ENCODE peak calls at places on chromosomes 12 and 14, in four cellular contexts. One of them, this sample, is unnamed.

GRCh38 chr14:28382460-28383220 is 383.9 kb upstream of the FOXG1 start:
- DNase-seq in ascending aorta: no peak
- DNase-seq in psoas muscle: no peak
- DNase-seq in stomach: no peak
- DNase-seq in this sample: peak; percentile 92

GRCh38 chr12:104347374-104348075 is 44.0 kb downstream of the EID3 start:
- DNase-seq in ascending aorta: no peak
- DNase-seq in psoas muscle: no peak
- DNase-seq in stomach: no peak
- DNase-seq in this sample: no peak

GRCh38 chr14:53041067-53041466 is 90.2 kb upstream of the FERMT2 start:
- DNase-seq in stomach: no peak
- DNase-seq in psoas muscle: no peak
- DNase-seq in ascending aorta: no peak
- DNase-seq in this sample: no peak

GRCh38 chr12:57240926-57241555 is 9.9 kb downstream of the STAC3 start:
- DNase-seq in psoas muscle: peak; percentile 71
- DNase-seq in stomach: no peak
- DNase-seq in ascending aorta: no peak
- DNase-seq in this sample: no peak

GRCh38 chr12:9364224-9365176 is 156.3 kb upstream of the PZP start:
- DNase-seq in ascending aorta: no peak
- DNase-seq in psoas muscle: no peak
- DNase-seq in stomach: no peak
- DNase-seq in this sample: peak; percentile 78

GRCh38 chr12:55142896-55143870 is 17.0 kb downstream of the OR9K2 start:
- DNase-seq in ascending aorta: no peak
- DNase-seq in stomach: peak; percentile 30
- DNase-seq in psoas muscle: no peak
- DNase-seq in this sample: peak; percentile 46

GRCh38 chr14:53055003-53055402 is 98.1 kb downstream of the DDHD1 start:
- DNase-seq in psoas muscle: no peak
- DNase-seq in stomach: no peak
- DNase-seq in ascending aorta: no peak
- DNase-seq in this sample: peak; percentile 79

GRCh38 chr12:76519538-76519937 is 40.0 kb downstream of the OSBPL8 start:
- DNase-seq in psoas muscle: no peak
- DNase-seq in ascending aorta: no peak
- DNase-seq in stomach: no peak
- DNase-seq in this sample: no peak

GRCh38 chr14:101982621-101983020 is 18.2 kb downstream of the DYNC1H1 start:
- DNase-seq in psoas muscle: no peak
- DNase-seq in stomach: no peak
- DNase-seq in ascending aorta: no peak
- DNase-seq in this sample: no peak

GRCh38 chr14:93712838-93713724 is 75.2 kb downstream of the PRIMA1 start:
- DNase-seq in ascending aorta: no peak
- DNase-seq in stomach: no peak
- DNase-seq in psoas muscle: no peak
- DNase-seq in this sample: no peak

GRCh38 chr12:20305470-20305869 is 62.9 kb upstream of the PDE3A start:
- DNase-seq in ascending aorta: no peak
- DNase-seq in stomach: no peak
- DNase-seq in psoas muscle: no peak
- DNase-seq in this sample: peak; percentile 7

GRCh38 chr14:100203962-100204834 is 34.7 kb upstream of the YY1 start:
- DNase-seq in psoas muscle: no peak
- DNase-seq in ascending aorta: no peak
- DNase-seq in stomach: peak; percentile 71
- DNase-seq in this sample: peak; percentile 72

GRCh38 chr14:49623941-49624806 is 3.6 kb downstream of the MGAT2 start:
- DNase-seq in ascending aorta: no peak
- DNase-seq in psoas muscle: no peak
- DNase-seq in stomach: no peak
- DNase-seq in this sample: no peak

GRCh38 chr14:96146131-96146771 is 58.4 kb upstream of the BDKRB2 start:
- DNase-seq in psoas muscle: no peak
- DNase-seq in ascending aorta: peak; percentile 71
- DNase-seq in stomach: peak; percentile 61
- DNase-seq in this sample: peak; percentile 93

GRCh38 chr12:51009038-51009437 is 17.1 kb downstream of the SLC11A2 start:
- DNase-seq in ascending aorta: peak; percentile 84
- DNase-seq in psoas muscle: peak; percentile 85
- DNase-seq in stomach: peak; percentile 42
- DNase-seq in this sample: no peak

GRCh38 chr12:122793685-122794106 is 19.3 kb downstream of the CCDC62 start:
- DNase-seq in ascending aorta: no peak
- DNase-seq in stomach: no peak
- DNase-seq in psoas muscle: no peak
- DNase-seq in this sample: peak; percentile 77

GRCh38 chr12:71415336-71416231 is 24.0 kb upstream of the LGR5 start:
- DNase-seq in psoas muscle: no peak
- DNase-seq in ascending aorta: no peak
- DNase-seq in stomach: no peak
- DNase-seq in this sample: peak; percentile 63

GRCh38 chr12:72872986-72873385 is 600.8 kb downstream of the TRHDE start:
- DNase-seq in stomach: no peak
- DNase-seq in ascending aorta: no peak
- DNase-seq in psoas muscle: no peak
- DNase-seq in this sample: no peak

GRCh38 chr12:3551976-3552725 is 61.1 kb downstream of the PRMT8 start:
- DNase-seq in ascending aorta: no peak
- DNase-seq in psoas muscle: no peak
- DNase-seq in stomach: peak; percentile 17
- DNase-seq in this sample: no peak

GRCh38 chr14:90275455-90275814 is 19.1 kb downstream of the PSMC1 start:
- DNase-seq in psoas muscle: no peak
- DNase-seq in ascending aorta: no peak
- DNase-seq in stomach: no peak
- DNase-seq in this sample: no peak

GRCh38 chr14:68820999-68821683 is 28.3 kb upstream of the ZFP36L1 start:
- DNase-seq in ascending aorta: no peak
- DNase-seq in psoas muscle: no peak
- DNase-seq in stomach: no peak
- DNase-seq in this sample: no peak

GRCh38 chr14:68820536-68820935 is 27.7 kb upstream of the ZFP36L1 start:
- DNase-seq in psoas muscle: no peak
- DNase-seq in ascending aorta: no peak
- DNase-seq in stomach: no peak
- DNase-seq in this sample: no peak

GRCh38 chr14:68817513-68818212 is 24.8 kb upstream of the ZFP36L1 start:
- DNase-seq in stomach: no peak
- DNase-seq in ascending aorta: no peak
- DNase-seq in psoas muscle: peak; percentile 53
- DNase-seq in this sample: no peak

GRCh38 chr14:68820119-68820518 is 27.3 kb upstream of the ZFP36L1 start:
- DNase-seq in ascending aorta: no peak
- DNase-seq in psoas muscle: no peak
- DNase-seq in stomach: no peak
- DNase-seq in this sample: no peak

GRCh38 chr14:68819260-68819691 is 26.4 kb upstream of the ZFP36L1 start:
- DNase-seq in psoas muscle: no peak
- DNase-seq in ascending aorta: peak; percentile 63
- DNase-seq in stomach: peak; percentile 50
- DNase-seq in this sample: peak; percentile 63
- H3K4me1 ChIP-seq in psoas muscle: peaks cover 15% of the 10 kb centered on the region
- H3K4me1 ChIP-seq in ascending aorta: peaks cover 6% of the 10 kb centered on the region
- H3K4me1 ChIP-seq in stomach: peaks cover 38% of the 10 kb centered on the region
- H3K4me1 ChIP-seq in this sample: peaks cover 16% of the 10 kb centered on the region

GRCh38 chr14:61476105-61476736 is 154.8 kb downstream of the PRKCH start:
- DNase-seq in ascending aorta: no peak
- DNase-seq in stomach: no peak
- DNase-seq in psoas muscle: no peak
- DNase-seq in this sample: no peak
- H3K4me1 ChIP-seq in ascending aorta: peaks cover 25% of the 10 kb centered on the region
- H3K4me1 ChIP-seq in stomach: peaks cover 66% of the 10 kb centered on the region
- H3K4me1 ChIP-seq in psoas muscle: peaks cover 36% of the 10 kb centered on the region
- H3K4me1 ChIP-seq in this sample: peaks cover 37% of the 10 kb centered on the region

GRCh38 chr14:62081012-62081612 is 318.9 kb downstream of the SNAPC1 start:
- DNase-seq in ascending aorta: no peak
- DNase-seq in psoas muscle: no peak
- DNase-seq in stomach: no peak
- DNase-seq in this sample: no peak
- H3K4me1 ChIP-seq in ascending aorta: no peaks in the 10 kb centered on the region
- H3K4me1 ChIP-seq in psoas muscle: no peaks in the 10 kb centered on the region
- H3K4me1 ChIP-seq in stomach: no peaks in the 10 kb centered on the region
- H3K4me1 ChIP-seq in this sample: no peaks in the 10 kb centered on the region

GRCh38 chr12:74846116-74846515 is 308.5 kb downstream of the ATXN7L3B start:
- DNase-seq in psoas muscle: no peak
- DNase-seq in stomach: no peak
- DNase-seq in ascending aorta: no peak
- DNase-seq in this sample: no peak
- H3K4me1 ChIP-seq in psoas muscle: no peaks in the 10 kb centered on the region
- H3K4me1 ChIP-seq in stomach: no peaks in the 10 kb centered on the region
- H3K4me1 ChIP-seq in ascending aorta: no peaks in the 10 kb centered on the region
- H3K4me1 ChIP-seq in this sample: no peaks in the 10 kb centered on the region

GRCh38 chr14:58298880-58299664 is 717 bp downstream of the ARID4A start:
- DNase-seq in stomach: peak; percentile 30
- DNase-seq in psoas muscle: peak; percentile 69
- DNase-seq in ascending aorta: peak; percentile 70
- DNase-seq in this sample: no peak
- H3K4me1 ChIP-seq in stomach: peaks cover 21% of the 10 kb centered on the region
- H3K4me1 ChIP-seq in psoas muscle: peaks cover 32% of the 10 kb centered on the region
- H3K4me1 ChIP-seq in ascending aorta: peaks cover 4% of the 10 kb centered on the region
- H3K4me1 ChIP-seq in this sample: peaks cover 3% of the 10 kb centered on the region

GRCh38 chr14:23487216-23487615 is 17.7 kb downstream of the NGDN start:
- DNase-seq in stomach: no peak
- DNase-seq in ascending aorta: no peak
- DNase-seq in psoas muscle: no peak
- DNase-seq in this sample: no peak
- H3K4me1 ChIP-seq in stomach: no peaks in the 10 kb centered on the region
- H3K4me1 ChIP-seq in ascending aorta: no peaks in the 10 kb centered on the region
- H3K4me1 ChIP-seq in psoas muscle: no peaks in the 10 kb centered on the region
- H3K4me1 ChIP-seq in this sample: no peaks in the 10 kb centered on the region

GRCh38 chr12:79934309-79935020 is 432 bp downstream of the PPP1R12A start:
- DNase-seq in psoas muscle: no peak
- DNase-seq in ascending aorta: peak; percentile 80
- DNase-seq in stomach: peak; percentile 39
- DNase-seq in this sample: peak; percentile 55

GRCh38 chr12:79933043-79933442 is 1.9 kb downstream of the PPP1R12A start:
- DNase-seq in psoas muscle: no peak
- DNase-seq in stomach: no peak
- DNase-seq in ascending aorta: no peak
- DNase-seq in this sample: no peak

GRCh38 chr12:79935021-79935623 is at the start of gene PPP1R12A:
- DNase-seq in psoas muscle: peak; percentile 98
- DNase-seq in stomach: peak; percentile 96
- DNase-seq in ascending aorta: peak; percentile 98
- DNase-seq in this sample: peak; percentile 98

GRCh38 chr12:79933580-79934264 is 1.2 kb downstream of the PPP1R12A start:
- DNase-seq in stomach: no peak
- DNase-seq in ascending aorta: no peak
- DNase-seq in psoas muscle: no peak
- DNase-seq in this sample: peak; percentile 12

GRCh38 chr12:79932393-79932792 is 2.5 kb downstream of the PPP1R12A start:
- DNase-seq in ascending aorta: no peak
- DNase-seq in psoas muscle: no peak
- DNase-seq in stomach: no peak
- DNase-seq in this sample: no peak
- H3K4me1 ChIP-seq in ascending aorta: no peaks in the 10 kb centered on the region
- H3K4me1 ChIP-seq in psoas muscle: peaks cover 41% of the 10 kb centered on the region
- H3K4me1 ChIP-seq in stomach: peaks cover 26% of the 10 kb centered on the region
- H3K4me1 ChIP-seq in this sample: no peaks in the 10 kb centered on the region

GRCh38 chr14:104295681-104296387 is 157.4 kb downstream of the KIF26A start:
- DNase-seq in stomach: no peak
- DNase-seq in psoas muscle: peak; percentile 35
- DNase-seq in ascending aorta: no peak
- DNase-seq in this sample: no peak

GRCh38 chr14:104297721-104298401 is 159.5 kb downstream of the KIF26A start:
- DNase-seq in psoas muscle: peak; percentile 26
- DNase-seq in stomach: no peak
- DNase-seq in ascending aorta: no peak
- DNase-seq in this sample: no peak

GRCh38 chr14:104294983-104295680 is 156.7 kb downstream of the KIF26A start:
- DNase-seq in stomach: no peak
- DNase-seq in psoas muscle: peak; percentile 33
- DNase-seq in ascending aorta: no peak
- DNase-seq in this sample: no peak

GRCh38 chr14:104297313-104297704 is 158.9 kb downstream of the KIF26A start:
- DNase-seq in stomach: no peak
- DNase-seq in psoas muscle: no peak
- DNase-seq in ascending aorta: no peak
- DNase-seq in this sample: no peak

GRCh38 chr14:104296388-104297312 is 158.3 kb downstream of the KIF26A start:
- DNase-seq in stomach: no peak
- DNase-seq in psoas muscle: peak; percentile 42
- DNase-seq in ascending aorta: no peak
- DNase-seq in this sample: no peak
- H3K4me1 ChIP-seq in stomach: no peaks in the 10 kb centered on the region
- H3K4me1 ChIP-seq in psoas muscle: no peaks in the 10 kb centered on the region
- H3K4me1 ChIP-seq in ascending aorta: no peaks in the 10 kb centered on the region
- H3K4me1 ChIP-seq in this sample: no peaks in the 10 kb centered on the region

GRCh38 chr14:65206448-65207096 is 104.3 kb upstream of the MAX start:
- DNase-seq in stomach: no peak
- DNase-seq in psoas muscle: no peak
- DNase-seq in ascending aorta: no peak
- DNase-seq in this sample: peak; percentile 54
- H3K4me1 ChIP-seq in stomach: no peaks in the 10 kb centered on the region
- H3K4me1 ChIP-seq in psoas muscle: no peaks in the 10 kb centered on the region
- H3K4me1 ChIP-seq in ascending aorta: no peaks in the 10 kb centered on the region
- H3K4me1 ChIP-seq in this sample: peaks cover 9% of the 10 kb centered on the region